ENCODE peak calls at places on chromosomes 3 and 15, in nine cellular contexts. B, R, Z, L, F, E, V, T and H are unnamed samples.

GRCh38 chr3:152436707-152437615 is 168.2 kb downstream of the MBNL1 start:
- DNase-seq in R (no peak), F (no peak), Z (no peak), B (no peak), V (no peak), T (no peak), L (no peak), E (no peak), H (no peak)

GRCh38 chr3:17432237-17432636 is 310.2 kb downstream of the TBC1D5 start:
- DNase-seq in B (no peak), Z (no peak), V (no peak), F (no peak), T (no peak), L (no peak), R (no peak), E (no peak), H (no peak)

GRCh38 chr3:167870743-167871142 is 135.2 kb downstream of the SERPINI1 start:
- DNase-seq in E (no peak), F (no peak), L (no peak), V (no peak), T (no peak), R (no peak), Z (no peak), B (no peak), H (no peak)

GRCh38 chr15:101025116-101025885 is 106.1 kb downstream of the LRRK1 start:
- DNase-seq in F (no peak), E (no peak), Z (no peak), B (no peak), V (no peak), T (no peak), R (no peak), L (no peak), H (no peak)

GRCh38 chr15:48823237-48823636 is 12.4 kb upstream of the CEP152 start:
- DNase-seq in Z (no peak), V (peak), F (no peak), L (peak), E (no peak), T (no peak), R (no peak), B (no peak), H (no peak)

GRCh38 chr3:117790256-117790987 is 1080.8 kb downstream of the TUSC7 start:
- DNase-seq in B (no peak), Z (no peak), V (peak), R (no peak), T (no peak), L (no peak), E (no peak), F (no peak), H (no peak)

GRCh38 chr3:109018828-109019227 is 65.1 kb upstream of the GUCA1C start:
- DNase-seq in F (no peak), V (no peak), R (no peak), Z (no peak), B (no peak), E (peak), T (no peak), L (peak), H (no peak)

GRCh38 chr3:73389104-73389809 is 235.5 kb downstream of the PDZRN3 start:
- DNase-seq in L (no peak), F (no peak), R (no peak), T (no peak), V (no peak), E (no peak), Z (no peak), B (no peak), H (no peak)

GRCh38 chr15:90667063-90667754 is 49.9 kb upstream of the BLM start:
- DNase-seq in V (no peak), F (no peak), L (no peak), B (no peak), R (no peak), Z (no peak), E (no peak), T (no peak), H (no peak)

GRCh38 chr3:54818942-54819341 is 108.9 kb downstream of the LRTM1 start:
- DNase-seq in B (no peak), E (no peak), V (no peak), R (no peak), L (no peak), Z (no peak), T (no peak), F (no peak), H (no peak)

GRCh38 chr15:25717116-25717755 is 145.9 kb downstream of the ATP10A start:
- DNase-seq in F (no peak), R (no peak), Z (no peak), B (no peak), T (no peak), L (no peak), V (no peak), E (no peak), H (no peak)

GRCh38 chr3:172553526-172554252 is 30.5 kb upstream of the TNFSF10 start:
- DNase-seq in Z (no peak), R (no peak), E (no peak), V (no peak), F (no peak), B (no peak), L (no peak), T (no peak), H (no peak)

GRCh38 chr3:196979545-196979944 is 10.9 kb upstream of the PIGZ start:
- DNase-seq in F (no peak), V (no peak), T (no peak), R (no peak), L (no peak), Z (no peak), B (no peak), E (no peak), H (no peak)

GRCh38 chr3:129552287-129553050 is 9.5 kb downstream of the H1-8 start:
- DNase-seq in F (no peak), Z (no peak), B (no peak), V (no peak), E (no peak), T (no peak), R (peak), L (no peak), H (no peak)

GRCh38 chr3:76400141-76400540 is 614.8 kb upstream of the ZNF717 start:
- DNase-seq in B (no peak), L (no peak), T (no peak), V (no peak), E (no peak), R (no peak), F (no peak), Z (no peak), H (no peak)

GRCh38 chr15:100042558-100042957 is 299.2 kb downstream of the ADAMTS17 start:
- DNase-seq in V (no peak), E (no peak), R (no peak), B (no peak), L (peak), T (no peak), Z (no peak), F (no peak), H (no peak)

GRCh38 chr3:11718582-11719405 is 75.1 kb upstream of the VGLL4 start:
- DNase-seq in Z (peak), V (peak), L (peak), B (no peak), F (peak), T (peak), R (peak), E (peak), H (peak)

GRCh38 chr3:53194218-53195065 is 33.4 kb downstream of the PRKCD start:
- DNase-seq in V (peak), Z (no peak), B (no peak), T (peak), E (peak), R (no peak), L (peak), F (no peak), H (no peak)

GRCh38 chr15:68114840-68115239 is 60.7 kb downstream of the PIAS1 start:
- DNase-seq in R (no peak), L (no peak), B (no peak), Z (no peak), E (no peak), F (no peak), T (no peak), V (no peak), H (no peak)

GRCh38 chr3:104101736-104102135 is 1265.0 kb upstream of the ALCAM start:
- DNase-seq in E (no peak), F (no peak), L (no peak), Z (no peak), R (no peak), V (no peak), B (no peak), T (no peak), H (no peak)

GRCh38 chr3:107753494-107753893 is 230.7 kb downstream of the BBX start:
- DNase-seq in Z (no peak), R (peak), F (peak), B (no peak), E (peak), L (peak), V (peak), T (peak), H (no peak)

GRCh38 chr3:71062920-71063767 is 520.4 kb downstream of the FOXP1 start:
- DNase-seq in R (no peak), B (no peak), Z (no peak), F (no peak), E (no peak), L (peak), V (no peak), T (no peak), H (no peak)